ENCODE peak calls at places on chromosomes 12 and 14, in five cellular contexts. T is mesendoderm; O is astrocyte of the spinal cord; Q is GM10248; C is stimulated activated CD8-positive, alpha-beta memory T cell treated with anti-CD3 and anti-CD28 coated beads, Interleukin-4, amount 100 ng/mL, for 4 hours. H is an unnamed sample.

GRCh38 chr14:74946659-74947281 is 8.6 kb downstream of the PGF start:
- DNase-seq in O (no peak), C (no peak), Q (no peak), T (peak), H (no peak)

GRCh38 chr14:58942516-58942915 is 246.0 kb upstream of the DAAM1 start:
- DNase-seq in T (no peak), O (peak), C (no peak), Q (no peak), H (no peak)

GRCh38 chr12:64029013-64029857 is 184.7 kb downstream of the SRGAP1 start:
- DNase-seq in T (peak), O (no peak), C (no peak), Q (no peak), H (no peak)

GRCh38 chr14:78501901-78502300 is 331.7 kb downstream of the NRXN3 start:
- DNase-seq in T (no peak), C (no peak), Q (no peak), O (no peak), H (no peak)

GRCh38 chr12:2457215-2458112 is 337.3 kb upstream of the FKBP4 start:
- DNase-seq in Q (no peak), T (no peak), O (no peak), C (no peak), H (no peak)

GRCh38 chr12:103852498-103852992 is 11.5 kb upstream of the NT5DC3 start:
- DNase-seq in O (peak), C (no peak), T (peak), Q (no peak), H (no peak)

GRCh38 chr14:81562818-81563217 is 29.2 kb upstream of the SEL1L start:
- DNase-seq in Q (no peak), T (peak), O (no peak), C (no peak), H (no peak)

GRCh38 chr12:93243382-93243688 is 134.4 kb upstream of the NUDT4 start:
- DNase-seq in C (no peak), O (no peak), Q (no peak), T (no peak), H (no peak)

GRCh38 chr12:41680155-41680554 is 464.5 kb downstream of the GXYLT1 start:
- DNase-seq in Q (no peak), O (no peak), T (no peak), C (no peak), H (no peak)

GRCh38 chr12:25009511-25010092 is 60.7 kb upstream of the BCAT1 start:
- DNase-seq in Q (no peak), C (no peak), T (no peak), O (no peak), H (no peak)

GRCh38 chr14:61536661-61537566 is 158.4 kb upstream of the HIF1A start:
- DNase-seq in Q (no peak), O (no peak), T (no peak), C (no peak), H (no peak)

GRCh38 chr12:43655586-43655985 is 103.0 kb downstream of the PUS7L start:
- DNase-seq in C (no peak), T (no peak), O (peak), Q (no peak), H (no peak)

GRCh38 chr12:6735448-6736191 is 11.8 kb downstream of the COPS7A start:
- DNase-seq in C (no peak), Q (peak), T (peak), O (peak), H (no peak)

GRCh38 chr12:113445544-113446176 is 23.5 kb downstream of the SDSL start:
- DNase-seq in T (no peak), Q (no peak), O (no peak), C (no peak), H (no peak)

GRCh38 chr14:105439710-105440553 is 20.3 kb downstream of the MTA1 start:
- DNase-seq in O (no peak), C (no peak), T (no peak), Q (no peak), H (no peak)

GRCh38 chr12:121794532-121795028 is 1.1 kb upstream of the RHOF start:
- DNase-seq in T (no peak), C (no peak), O (no peak), Q (no peak), H (no peak)

GRCh38 chr12:23025372-23026021 is 400.5 kb downstream of the ETNK1 start:
- DNase-seq in C (no peak), T (no peak), O (no peak), Q (no peak), H (no peak)

GRCh38 chr12:62900686-62901272 is 34.2 kb downstream of the PPM1H start:
- DNase-seq in Q (no peak), T (peak), O (peak), C (no peak), H (no peak)

GRCh38 chr12:107759410-107759809 is 1.5 kb downstream of the PRDM4 start:
- DNase-seq in C (no peak), O (peak), T (peak), Q (no peak), H (peak)

GRCh38 chr14:23548351-23549318 is 2.9 kb downstream of the ZFHX2 start:
- DNase-seq in C (no peak), Q (no peak), O (peak), T (peak), H (no peak)

GRCh38 chr12:34394211-34395055 is 372.1 kb downstream of the ALG10 start:
- DNase-seq in O (no peak), T (no peak), Q (peak), C (no peak), H (no peak)

GRCh38 chr12:69534389-69534822 is 50.9 kb upstream of the CCT2 start:
- DNase-seq in C (no peak), T (peak), Q (peak), O (peak), H (peak)

GRCh38 chr12:132190834-132191500 is 46.7 kb downstream of the NOC4L start:
- DNase-seq in O (no peak), T (no peak), C (no peak), Q (no peak), H (no peak)

GRCh38 chr12:91138337-91138905 is 27.1 kb upstream of the LUM start:
- DNase-seq in Q (no peak), O (no peak), C (no peak), T (peak), H (peak)

GRCh38 chr14:58362798-58363412 is 32.8 kb upstream of the TOMM20L start:
- DNase-seq in T (peak), C (no peak), Q (peak), O (peak), H (no peak)

GRCh38 chr14:81137316-81137715 is 83.4 kb downstream of the GTF2A1 start:
- DNase-seq in O (peak), T (peak), Q (no peak), C (no peak), H (no peak)

GRCh38 chr12:11949738-11950403 is 120.9 kb upstream of the BCL2L14 start:
- DNase-seq in Q (no peak), O (no peak), C (no peak), T (no peak), H (no peak)

GRCh38 chr14:74135386-74135785 is 50.6 kb downstream of the LIN52 start:
- DNase-seq in C (no peak), T (no peak), Q (no peak), O (no peak), H (no peak)

GRCh38 chr12:111753144-111753881 is 13.4 kb upstream of the ALDH2 start:
- DNase-seq in O (peak), Q (peak), C (no peak), T (peak), H (no peak)

GRCh38 chr14:79093542-79093941 is 923.4 kb downstream of the NRXN3 start:
- DNase-seq in T (no peak), C (no peak), O (no peak), Q (no peak), H (no peak)

GRCh38 chr12:15858348-15858747 is 23.8 kb upstream of the STRAP start:
- DNase-seq in Q (no peak), C (no peak), T (peak), O (no peak), H (no peak)